ENCODE peak calls at places on chromosomes 2 and 18, in seven cellular contexts. One of them, this sample, is unnamed.

GRCh38 chr2:234446404-234447076 is 50.3 kb downstream of the ARL4C start:
- DNase-seq in trophoblast cell: peak
- DNase-seq in IMR-90: no peak
- DNase-seq in neuronal stem cell: no peak
- DNase-seq in H9: no peak
- DNase-seq in mesenchymal stem cell: peak
- DNase-seq in mesendoderm: no peak
- DNase-seq in this sample: no peak

GRCh38 chr18:830315-830901 is 18.4 kb upstream of the YES1 start:
- DNase-seq in mesendoderm: peak
- DNase-seq in neuronal stem cell: no peak
- DNase-seq in trophoblast cell: no peak
- DNase-seq in H9: peak
- DNase-seq in mesenchymal stem cell: peak
- DNase-seq in IMR-90: peak
- DNase-seq in this sample: no peak

GRCh38 chr18:57210101-57210661 is 63.3 kb downstream of the BOD1L2 start:
- DNase-seq in neuronal stem cell: peak
- DNase-seq in mesendoderm: peak
- DNase-seq in mesenchymal stem cell: peak
- DNase-seq in H9: peak
- DNase-seq in IMR-90: peak
- DNase-seq in trophoblast cell: peak
- DNase-seq in this sample: peak

GRCh38 chr2:37911296-37911888 is 13.7 kb upstream of the RMDN2 start:
- DNase-seq in IMR-90: no peak
- DNase-seq in mesendoderm: no peak
- DNase-seq in H9: no peak
- DNase-seq in neuronal stem cell: no peak
- DNase-seq in mesenchymal stem cell: no peak
- DNase-seq in trophoblast cell: no peak
- DNase-seq in this sample: no peak

GRCh38 chr2:25957743-25958142 is 24.6 kb downstream of the KIF3C start:
- DNase-seq in IMR-90: no peak
- DNase-seq in neuronal stem cell: no peak
- DNase-seq in mesendoderm: no peak
- DNase-seq in trophoblast cell: no peak
- DNase-seq in mesenchymal stem cell: no peak
- DNase-seq in H9: no peak
- DNase-seq in this sample: no peak

GRCh38 chr2:154554046-154554445 is 144.4 kb upstream of the KCNJ3 start:
- DNase-seq in IMR-90: no peak
- DNase-seq in mesendoderm: no peak
- DNase-seq in neuronal stem cell: no peak
- DNase-seq in trophoblast cell: no peak
- DNase-seq in H9: no peak
- DNase-seq in mesenchymal stem cell: no peak
- DNase-seq in this sample: no peak

GRCh38 chr2:231483398-231484329 is 19.4 kb upstream of the NCL start:
- DNase-seq in IMR-90: no peak
- DNase-seq in neuronal stem cell: no peak
- DNase-seq in mesenchymal stem cell: no peak
- DNase-seq in trophoblast cell: no peak
- DNase-seq in mesendoderm: no peak
- DNase-seq in H9: peak
- DNase-seq in this sample: peak

GRCh38 chr18:49849331-49850217 is 36.2 kb upstream of the ACAA2 start:
- DNase-seq in H9: peak
- DNase-seq in mesenchymal stem cell: peak
- DNase-seq in neuronal stem cell: peak
- DNase-seq in mesendoderm: peak
- DNase-seq in IMR-90: peak
- DNase-seq in trophoblast cell: peak
- DNase-seq in this sample: peak

GRCh38 chr2:170822292-170822884 is 5.7 kb downstream of the GAD1 start:
- DNase-seq in mesenchymal stem cell: no peak
- DNase-seq in trophoblast cell: no peak
- DNase-seq in mesendoderm: peak
- DNase-seq in neuronal stem cell: peak
- DNase-seq in IMR-90: no peak
- DNase-seq in H9: peak
- DNase-seq in this sample: no peak

GRCh38 chr2:241689306-241689705 is 2.7 kb upstream of the DTYMK start:
- DNase-seq in trophoblast cell: no peak
- DNase-seq in IMR-90: no peak
- DNase-seq in neuronal stem cell: no peak
- DNase-seq in mesenchymal stem cell: no peak
- DNase-seq in H9: no peak
- DNase-seq in mesendoderm: no peak
- DNase-seq in this sample: no peak

GRCh38 chr2:235444101-235444597 is 49.7 kb upstream of the AGAP1 start:
- DNase-seq in neuronal stem cell: no peak
- DNase-seq in mesendoderm: peak
- DNase-seq in IMR-90: no peak
- DNase-seq in trophoblast cell: peak
- DNase-seq in H9: no peak
- DNase-seq in mesenchymal stem cell: no peak
- DNase-seq in this sample: no peak

GRCh38 chr2:182553483-182553882 is 126.6 kb upstream of the PDE1A start:
- DNase-seq in mesendoderm: no peak
- DNase-seq in neuronal stem cell: no peak
- DNase-seq in H9: no peak
- DNase-seq in trophoblast cell: no peak
- DNase-seq in IMR-90: no peak
- DNase-seq in mesenchymal stem cell: no peak
- DNase-seq in this sample: no peak

GRCh38 chr2:195824478-195824877 is 167.5 kb downstream of the SLC39A10 start:
- DNase-seq in mesenchymal stem cell: no peak
- DNase-seq in mesendoderm: no peak
- DNase-seq in H9: no peak
- DNase-seq in IMR-90: peak
- DNase-seq in neuronal stem cell: no peak
- DNase-seq in trophoblast cell: no peak
- DNase-seq in this sample: no peak

GRCh38 chr2:63399171-63399570 is 189.1 kb downstream of the WDPCP start:
- DNase-seq in mesendoderm: peak
- DNase-seq in mesenchymal stem cell: no peak
- DNase-seq in neuronal stem cell: no peak
- DNase-seq in trophoblast cell: no peak
- DNase-seq in H9: no peak
- DNase-seq in IMR-90: no peak
- DNase-seq in this sample: no peak

GRCh38 chr18:48036191-48036590 is 105.7 kb upstream of the SMAD2 start:
- DNase-seq in neuronal stem cell: no peak
- DNase-seq in trophoblast cell: no peak
- DNase-seq in IMR-90: no peak
- DNase-seq in mesenchymal stem cell: no peak
- DNase-seq in H9: no peak
- DNase-seq in mesendoderm: no peak
- DNase-seq in this sample: no peak

GRCh38 chr2:7693246-7694065 is 776.2 kb downstream of the RNF144A start:
- DNase-seq in H9: no peak
- DNase-seq in IMR-90: no peak
- DNase-seq in trophoblast cell: peak
- DNase-seq in mesendoderm: no peak
- DNase-seq in mesenchymal stem cell: no peak
- DNase-seq in neuronal stem cell: no peak
- DNase-seq in this sample: no peak

GRCh38 chr18:48897531-48897930 is 53.2 kb downstream of the SMAD7 start:
- DNase-seq in mesendoderm: no peak
- DNase-seq in IMR-90: peak
- DNase-seq in mesenchymal stem cell: no peak
- DNase-seq in trophoblast cell: no peak
- DNase-seq in H9: no peak
- DNase-seq in neuronal stem cell: no peak
- DNase-seq in this sample: no peak

GRCh38 chr2:159029936-159030335 is 61.5 kb downstream of the TANC1 start:
- DNase-seq in neuronal stem cell: no peak
- DNase-seq in trophoblast cell: no peak
- DNase-seq in IMR-90: no peak
- DNase-seq in mesendoderm: no peak
- DNase-seq in H9: no peak
- DNase-seq in mesenchymal stem cell: peak
- DNase-seq in this sample: no peak

GRCh38 chr2:112055833-112056625 is 960 bp downstream of the TMEM87B start:
- DNase-seq in neuronal stem cell: peak
- DNase-seq in trophoblast cell: peak
- DNase-seq in mesendoderm: peak
- DNase-seq in mesenchymal stem cell: peak
- DNase-seq in H9: no peak
- DNase-seq in IMR-90: peak
- DNase-seq in this sample: no peak

GRCh38 chr2:15510131-15510530 is 51.0 kb downstream of the NBAS start:
- DNase-seq in IMR-90: no peak
- DNase-seq in mesenchymal stem cell: no peak
- DNase-seq in trophoblast cell: no peak
- DNase-seq in H9: no peak
- DNase-seq in neuronal stem cell: no peak
- DNase-seq in mesendoderm: no peak
- DNase-seq in this sample: no peak

GRCh38 chr18:23888880-23889279 is 125.7 kb upstream of the TTC39C start:
- DNase-seq in neuronal stem cell: no peak
- DNase-seq in trophoblast cell: no peak
- DNase-seq in H9: no peak
- DNase-seq in mesendoderm: no peak
- DNase-seq in mesenchymal stem cell: no peak
- DNase-seq in IMR-90: no peak
- DNase-seq in this sample: no peak

GRCh38 chr2:229129738-229130371 is 141.2 kb downstream of the PID1 start:
- DNase-seq in mesendoderm: peak
- DNase-seq in IMR-90: no peak
- DNase-seq in neuronal stem cell: no peak
- DNase-seq in mesenchymal stem cell: peak
- DNase-seq in H9: no peak
- DNase-seq in trophoblast cell: peak
- DNase-seq in this sample: no peak

GRCh38 chr2:205696541-205697441 is 14.5 kb downstream of the NRP2 start:
- DNase-seq in mesenchymal stem cell: peak
- DNase-seq in H9: peak
- DNase-seq in IMR-90: peak
- DNase-seq in trophoblast cell: peak
- DNase-seq in neuronal stem cell: no peak
- DNase-seq in mesendoderm: peak
- DNase-seq in this sample: no peak

GRCh38 chr2:39468574-39469331 is 31.7 kb upstream of the MAP4K3 start:
- DNase-seq in H9: no peak
- DNase-seq in IMR-90: peak
- DNase-seq in mesendoderm: peak
- DNase-seq in trophoblast cell: no peak
- DNase-seq in neuronal stem cell: no peak
- DNase-seq in mesenchymal stem cell: no peak
- DNase-seq in this sample: no peak

GRCh38 chr2:39469807-39470206 is 32.7 kb upstream of the MAP4K3 start:
- DNase-seq in IMR-90: peak
- DNase-seq in mesendoderm: peak
- DNase-seq in H9: peak
- DNase-seq in trophoblast cell: peak
- DNase-seq in neuronal stem cell: peak
- DNase-seq in mesenchymal stem cell: peak
- DNase-seq in this sample: no peak

GRCh38 chr2:39470580-39470979 is 33.5 kb upstream of the MAP4K3 start:
- DNase-seq in trophoblast cell: no peak
- DNase-seq in mesenchymal stem cell: no peak
- DNase-seq in H9: no peak
- DNase-seq in mesendoderm: no peak
- DNase-seq in neuronal stem cell: no peak
- DNase-seq in IMR-90: no peak
- DNase-seq in this sample: no peak

GRCh38 chr2:39466311-39466710 is 29.2 kb upstream of the MAP4K3 start:
- DNase-seq in mesendoderm: no peak
- DNase-seq in neuronal stem cell: no peak
- DNase-seq in mesenchymal stem cell: no peak
- DNase-seq in H9: no peak
- DNase-seq in IMR-90: no peak
- DNase-seq in trophoblast cell: peak
- DNase-seq in this sample: no peak

DNA sequence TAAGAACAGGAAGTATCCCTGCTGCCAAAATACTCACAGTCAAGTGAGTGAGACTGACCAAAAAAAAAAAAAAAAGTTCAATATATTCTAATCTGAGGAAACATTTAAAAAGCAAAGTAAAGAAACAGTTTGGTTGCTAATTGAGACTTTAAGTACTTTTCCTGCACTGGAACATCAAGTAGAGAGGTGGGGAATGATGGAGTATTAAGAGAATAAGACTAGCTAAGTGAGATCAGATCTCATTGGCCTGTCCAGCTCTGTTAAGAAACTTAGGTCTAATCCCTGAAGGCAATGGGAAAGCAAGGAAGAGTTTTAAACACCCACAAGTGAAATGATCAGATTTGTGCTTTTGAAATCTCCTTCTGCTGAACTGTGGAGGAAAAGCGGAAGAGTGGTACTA is 27.8 kb upstream of the MAP4K3 start:
- DNase-seq in mesenchymal stem cell: no peak
- DNase-seq in H9: no peak
- DNase-seq in mesendoderm: no peak
- DNase-seq in neuronal stem cell: no peak
- DNase-seq in trophoblast cell: no peak
- DNase-seq in IMR-90: no peak
- DNase-seq in this sample: no peak
- H3K18ac ChIP-seq in mesenchymal stem cell: no peak
- H3K18ac ChIP-seq in H9: no peak
- H3K18ac ChIP-seq in mesendoderm: no peak
- H3K18ac ChIP-seq in neuronal stem cell: no peak
- H3K18ac ChIP-seq in trophoblast cell: no peak
- H3K18ac ChIP-seq in IMR-90: no peak
- H3K18ac ChIP-seq in this sample: no peak

GRCh38 chr18:80065705-80066104 is 31.5 kb downstream of the RBFA start:
- DNase-seq in mesenchymal stem cell: no peak
- DNase-seq in H9: no peak
- DNase-seq in mesendoderm: no peak
- DNase-seq in IMR-90: no peak
- DNase-seq in trophoblast cell: no peak
- DNase-seq in neuronal stem cell: no peak
- DNase-seq in this sample: no peak
- H3K18ac ChIP-seq in mesenchymal stem cell: no peak
- H3K18ac ChIP-seq in H9: no peak
- H3K18ac ChIP-seq in mesendoderm: no peak
- H3K18ac ChIP-seq in IMR-90: no peak
- H3K18ac ChIP-seq in trophoblast cell: no peak
- H3K18ac ChIP-seq in neuronal stem cell: peak
- H3K18ac ChIP-seq in this sample: no peak

DNA sequence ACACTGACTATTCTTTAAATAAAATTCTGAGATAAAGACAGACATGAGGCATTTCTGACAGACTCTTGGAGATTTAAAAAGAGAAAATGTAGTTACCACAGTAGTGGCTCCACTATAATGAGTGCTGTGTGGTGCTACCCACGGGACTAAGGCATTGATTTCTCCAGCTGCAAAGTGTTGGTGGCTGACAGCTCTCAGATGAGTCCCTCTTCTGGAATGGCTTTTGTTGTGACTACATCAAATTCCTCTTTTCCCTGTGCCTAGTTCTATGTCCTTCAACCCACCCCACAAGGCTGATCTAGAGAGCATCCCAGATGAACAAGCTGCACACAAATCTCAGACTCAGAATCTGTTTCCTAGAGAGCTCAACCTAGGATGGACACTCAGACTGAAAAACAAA is 884.8 kb upstream of the ZEB2 start:
- DNase-seq in H9: no peak
- DNase-seq in IMR-90: peak
- DNase-seq in trophoblast cell: no peak
- DNase-seq in neuronal stem cell: no peak
- DNase-seq in mesenchymal stem cell: peak
- DNase-seq in mesendoderm: no peak
- DNase-seq in this sample: no peak
- H3K18ac ChIP-seq in H9: no peak
- H3K18ac ChIP-seq in IMR-90: no peak
- H3K18ac ChIP-seq in trophoblast cell: no peak
- H3K18ac ChIP-seq in neuronal stem cell: no peak
- H3K18ac ChIP-seq in mesenchymal stem cell: peak
- H3K18ac ChIP-seq in mesendoderm: no peak
- H3K18ac ChIP-seq in this sample: no peak

GRCh38 chr2:86470890-86471289 is 29.7 kb downstream of the KDM3A start:
- DNase-seq in H9: no peak
- DNase-seq in mesendoderm: no peak
- DNase-seq in neuronal stem cell: no peak
- DNase-seq in mesenchymal stem cell: no peak
- DNase-seq in trophoblast cell: no peak
- DNase-seq in IMR-90: no peak
- DNase-seq in this sample: no peak
- H3K18ac ChIP-seq in H9: no peak
- H3K18ac ChIP-seq in mesendoderm: no peak
- H3K18ac ChIP-seq in neuronal stem cell: no peak
- H3K18ac ChIP-seq in mesenchymal stem cell: no peak
- H3K18ac ChIP-seq in trophoblast cell: no peak
- H3K18ac ChIP-seq in IMR-90: no peak
- H3K18ac ChIP-seq in this sample: no peak